ENCODE peak calls at places on chromosomes 5 and 9, in five cellular contexts. One of them, this sample, is unnamed.
A peak's percentile ranks its signal among the peaks of the same experiment; 100 is the strongest.

GRCh38 chr5:174448662-174449061 is 275.7 kb upstream of the MSX2 start:
- DNase-seq in K562: no peak
- DNase-seq in HCT116: no peak
- DNase-seq in SK-N-SH: no peak
- DNase-seq in HepG2: no peak
- DNase-seq in this sample: no peak

GRCh38 chr9:107636596-107637405 is 147.2 kb upstream of the KLF4 start:
- DNase-seq in HepG2: no peak
- DNase-seq in HCT116: no peak
- DNase-seq in SK-N-SH: no peak
- DNase-seq in K562: no peak
- DNase-seq in this sample: no peak

GRCh38 chr9:24698864-24699518 is 153.3 kb upstream of the IZUMO3 start:
- DNase-seq in K562: no peak
- DNase-seq in SK-N-SH: no peak
- DNase-seq in HCT116: no peak
- DNase-seq in HepG2: no peak
- DNase-seq in this sample: no peak

GRCh38 chr5:177469061-177469628 is 4.3 kb downstream of the DBN1 start:
- DNase-seq in SK-N-SH: peak; percentile 55
- DNase-seq in HepG2: no peak
- DNase-seq in K562: peak; percentile 43
- DNase-seq in HCT116: no peak
- DNase-seq in this sample: no peak

GRCh38 chr5:69099302-69099701 is 5.5 kb downstream of the SLC30A5 start:
- DNase-seq in HepG2: no peak
- DNase-seq in SK-N-SH: no peak
- DNase-seq in HCT116: no peak
- DNase-seq in K562: no peak
- DNase-seq in this sample: no peak

GRCh38 chr5:60960591-60960990 is 15.6 kb downstream of the NDUFAF2 start:
- DNase-seq in HepG2: no peak
- DNase-seq in K562: peak; percentile 23
- DNase-seq in HCT116: peak; percentile 6
- DNase-seq in SK-N-SH: peak; percentile 23
- DNase-seq in this sample: no peak

GRCh38 chr9:71483457-71483856 is 284.9 kb downstream of the CEMIP2 start:
- DNase-seq in HCT116: no peak
- DNase-seq in K562: no peak
- DNase-seq in SK-N-SH: no peak
- DNase-seq in HepG2: no peak
- DNase-seq in this sample: no peak

GRCh38 chr9:134769084-134769455 is 111.5 kb upstream of the FCN2 start:
- DNase-seq in HepG2: no peak
- DNase-seq in SK-N-SH: peak; percentile 60
- DNase-seq in K562: no peak
- DNase-seq in HCT116: no peak
- DNase-seq in this sample: no peak

GRCh38 chr9:135673941-135674340 is 10.8 kb downstream of the LCN9 start:
- DNase-seq in HepG2: no peak
- DNase-seq in SK-N-SH: no peak
- DNase-seq in K562: no peak
- DNase-seq in HCT116: no peak
- DNase-seq in this sample: no peak

GRCh38 chr5:6700074-6700685 is 13.1 kb upstream of the TENT4A start:
- DNase-seq in HCT116: no peak
- DNase-seq in HepG2: no peak
- DNase-seq in K562: no peak
- DNase-seq in SK-N-SH: no peak
- DNase-seq in this sample: no peak

GRCh38 chr5:83360573-83360972 is 111.0 kb upstream of the VCAN start:
- DNase-seq in HepG2: no peak
- DNase-seq in K562: peak; percentile 39
- DNase-seq in HCT116: peak; percentile 51
- DNase-seq in SK-N-SH: no peak
- DNase-seq in this sample: no peak

GRCh38 chr9:68552700-68553099 is 12.0 kb upstream of the TMEM252 start:
- DNase-seq in SK-N-SH: no peak
- DNase-seq in K562: no peak
- DNase-seq in HepG2: no peak
- DNase-seq in HCT116: no peak
- DNase-seq in this sample: no peak

GRCh38 chr5:140977003-140977402 is 10.7 kb downstream of the PCDHAC2 start:
- DNase-seq in HepG2: no peak
- DNase-seq in K562: no peak
- DNase-seq in SK-N-SH: no peak
- DNase-seq in HCT116: no peak
- DNase-seq in this sample: no peak

GRCh38 chr9:18824095-18824666 is 208.8 kb downstream of the SAXO1 start:
- DNase-seq in HepG2: peak; percentile 19
- DNase-seq in HCT116: no peak
- DNase-seq in K562: no peak
- DNase-seq in SK-N-SH: peak; percentile 10
- DNase-seq in this sample: no peak

GRCh38 chr9:87350915-87351314 is 146.8 kb upstream of the DAPK1 start:
- DNase-seq in HepG2: no peak
- DNase-seq in K562: no peak
- DNase-seq in SK-N-SH: no peak
- DNase-seq in HCT116: no peak
- DNase-seq in this sample: no peak

GRCh38 chr9:88072831-88073365 is 65.4 kb downstream of the SPATA31C2 start:
- DNase-seq in SK-N-SH: no peak
- DNase-seq in HepG2: no peak
- DNase-seq in HCT116: no peak
- DNase-seq in K562: no peak
- DNase-seq in this sample: no peak

GRCh38 chr5:120779674-120780073 is 315.6 kb downstream of the PRR16 start:
- DNase-seq in K562: no peak
- DNase-seq in HepG2: no peak
- DNase-seq in HCT116: no peak
- DNase-seq in SK-N-SH: no peak
- DNase-seq in this sample: no peak

GRCh38 chr9:135671591-135672041 is 8.5 kb downstream of the LCN9 start:
- DNase-seq in HepG2: no peak
- DNase-seq in HCT116: no peak
- DNase-seq in SK-N-SH: peak; percentile 72
- DNase-seq in K562: peak; percentile 58
- DNase-seq in this sample: peak; percentile 86

GRCh38 chr5:116272281-116272941 is 187.6 kb downstream of the COMMD10 start:
- DNase-seq in K562: no peak
- DNase-seq in HepG2: no peak
- DNase-seq in SK-N-SH: no peak
- DNase-seq in HCT116: no peak
- DNase-seq in this sample: no peak

GRCh38 chr9:75046725-75047345 is 18.7 kb upstream of the CARNMT1 start:
- DNase-seq in SK-N-SH: no peak
- DNase-seq in HCT116: no peak
- DNase-seq in K562: no peak
- DNase-seq in HepG2: no peak
- DNase-seq in this sample: no peak

GRCh38 chr5:71922584-71923106 is 184.6 kb upstream of the MAP1B start:
- DNase-seq in HepG2: peak; percentile 3
- DNase-seq in SK-N-SH: no peak
- DNase-seq in K562: no peak
- DNase-seq in HCT116: peak; percentile 85
- DNase-seq in this sample: peak; percentile 50

GRCh38 chr9:86122309-86122708 is 23.0 kb upstream of the GOLM1 start:
- DNase-seq in HepG2: peak; percentile 9
- DNase-seq in K562: no peak
- DNase-seq in HCT116: no peak
- DNase-seq in SK-N-SH: no peak
- DNase-seq in this sample: no peak

GRCh38 chr5:80090884-80091166 is 55.7 kb downstream of the THBS4 start:
- DNase-seq in SK-N-SH: no peak
- DNase-seq in K562: no peak
- DNase-seq in HCT116: no peak
- DNase-seq in HepG2: peak; percentile 18
- DNase-seq in this sample: no peak

GRCh38 chr9:35211854-35212253 is 50.0 kb downstream of the UNC13B start:
- DNase-seq in SK-N-SH: no peak
- DNase-seq in HepG2: no peak
- DNase-seq in K562: no peak
- DNase-seq in HCT116: no peak
- DNase-seq in this sample: no peak

GRCh38 chr5:100746730-100747129 is 156.4 kb downstream of the ST8SIA4 start:
- DNase-seq in HCT116: no peak
- DNase-seq in HepG2: no peak
- DNase-seq in K562: no peak
- DNase-seq in SK-N-SH: no peak
- DNase-seq in this sample: no peak

GRCh38 chr9:129421371-129421770 is 199.5 kb downstream of the C9orf50 start:
- DNase-seq in HepG2: no peak
- DNase-seq in K562: no peak
- DNase-seq in SK-N-SH: no peak
- DNase-seq in HCT116: no peak
- DNase-seq in this sample: no peak

GRCh38 chr9:124660341-124660801 is 110.7 kb downstream of the NR6A1 start:
- DNase-seq in HCT116: no peak
- DNase-seq in SK-N-SH: peak; percentile 22
- DNase-seq in K562: no peak
- DNase-seq in HepG2: peak; percentile 36
- DNase-seq in this sample: no peak

GRCh38 chr5:149018909-149019443 is 43.9 kb downstream of the SH3TC2 start:
- DNase-seq in HepG2: no peak
- DNase-seq in SK-N-SH: no peak
- DNase-seq in HCT116: no peak
- DNase-seq in K562: no peak
- DNase-seq in this sample: no peak

GRCh38 chr5:59790399-59791130 is 103.0 kb downstream of the PDE4D start:
- DNase-seq in HepG2: no peak
- DNase-seq in SK-N-SH: no peak
- DNase-seq in K562: no peak
- DNase-seq in HCT116: no peak
- DNase-seq in this sample: no peak

GRCh38 chr9:136160939-136161610 is 42.4 kb upstream of the TMEM250 start:
- DNase-seq in HCT116: no peak
- DNase-seq in K562: no peak
- DNase-seq in SK-N-SH: no peak
- DNase-seq in HepG2: no peak
- DNase-seq in this sample: peak; percentile 40

GRCh38 chr9:128818839-128819715 is 777 bp downstream of the ENDOG start:
- DNase-seq in HCT116: no peak
- DNase-seq in K562: peak; percentile 43
- DNase-seq in SK-N-SH: peak; percentile 67
- DNase-seq in HepG2: no peak
- DNase-seq in this sample: no peak

GRCh38 chr5:78778538-78778937 is 130.0 kb upstream of the LHFPL2 start:
- DNase-seq in SK-N-SH: no peak
- DNase-seq in K562: no peak
- DNase-seq in HepG2: no peak
- DNase-seq in HCT116: no peak
- DNase-seq in this sample: no peak

DNA sequence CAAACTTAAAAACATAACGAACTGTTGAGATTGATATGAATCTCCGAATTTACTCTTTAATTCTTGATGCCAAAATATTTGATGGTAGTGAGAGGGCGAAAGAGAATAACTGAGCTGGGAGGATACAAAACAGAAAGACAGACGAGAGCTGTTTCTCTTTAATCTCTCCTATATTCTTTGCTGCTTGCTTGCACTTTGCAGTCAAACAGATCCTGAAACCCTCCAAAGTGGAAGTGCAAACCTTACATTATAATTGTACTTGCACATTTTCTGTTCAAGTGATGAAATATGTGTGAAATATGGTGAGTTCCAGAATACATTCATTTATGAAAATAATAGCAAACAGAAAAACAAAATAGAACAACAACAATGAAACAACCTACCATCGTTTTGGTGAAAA is 63.8 kb downstream of the PAM start:
- DNase-seq in HepG2: no peak
- DNase-seq in HCT116: no peak
- DNase-seq in SK-N-SH: no peak
- DNase-seq in K562: no peak
- DNase-seq in this sample: no peak
- H3K4me2 ChIP-seq in HepG2: no peak overlapping the region
- H3K4me2 ChIP-seq in HCT116: no peak overlapping the region
- H3K4me2 ChIP-seq in SK-N-SH: no peak overlapping the region
- H3K4me2 ChIP-seq in K562: no peak overlapping the region
- H3K4me2 ChIP-seq in this sample: no peak overlapping the region

GRCh38 chr5:163459465-163459887 is 426 bp downstream of the NUDCD2 start:
- DNase-seq in HepG2: peak; percentile 54
- DNase-seq in K562: no peak
- DNase-seq in HCT116: no peak
- DNase-seq in SK-N-SH: no peak
- DNase-seq in this sample: no peak
- TF ChIP-seq SIN3A in HepG2: no peak
- TF ChIP-seq SIN3A in K562: no peak
- TF ChIP-seq SIN3A in HCT116: no peak
- TF ChIP-seq SIN3A in SK-N-SH: no peak
- TF ChIP-seq SIN3A in this sample: peak; percentile 41

DNA sequence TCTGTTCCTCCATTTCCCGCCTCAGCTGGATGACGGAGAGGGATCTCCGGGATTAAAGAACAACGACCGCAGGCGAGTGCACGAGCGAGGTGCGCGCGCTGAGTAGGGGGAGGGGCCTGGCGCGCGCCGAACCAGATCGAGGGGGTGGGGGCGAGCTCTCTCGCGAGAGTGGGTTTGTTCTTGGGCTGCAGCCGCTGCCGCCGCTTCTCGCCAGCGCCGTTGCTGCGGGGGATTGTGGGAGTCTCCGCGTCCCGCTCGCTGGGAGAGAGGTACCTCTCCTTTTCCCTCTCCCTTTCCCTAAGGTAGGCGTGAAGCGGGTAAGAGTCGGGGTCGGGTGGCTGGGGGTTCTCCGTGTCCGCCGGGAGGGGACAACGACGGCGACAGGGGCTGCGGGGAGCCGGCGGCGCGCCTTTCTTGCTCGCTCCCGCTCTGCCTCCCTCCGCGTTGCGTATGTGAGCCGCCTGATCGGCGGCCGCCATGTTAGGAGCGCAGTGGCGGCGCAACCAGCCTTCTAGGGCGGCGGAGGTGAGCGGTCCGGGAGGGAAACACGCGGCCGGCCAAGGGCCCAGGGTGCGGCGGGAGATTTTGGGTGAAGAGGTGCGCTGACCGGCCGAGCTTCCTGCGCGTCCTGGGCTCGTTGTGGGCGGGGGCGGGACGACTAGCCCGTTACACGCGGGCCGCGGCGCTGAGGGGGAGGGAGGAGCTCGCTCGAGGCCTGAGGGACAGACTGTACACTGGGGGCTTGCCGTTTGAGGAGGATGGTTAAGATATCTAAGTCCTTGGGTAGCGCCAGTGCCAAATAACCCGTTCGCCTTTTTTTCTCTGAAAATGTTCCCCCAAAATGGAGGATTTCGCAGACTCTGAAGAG is at the start of gene MATR3:
- DNase-seq in SK-N-SH: peak; percentile 97
- DNase-seq in K562: peak; percentile 94
- DNase-seq in HCT116: peak; percentile 91
- DNase-seq in HepG2: peak; percentile 89
- DNase-seq in this sample: peak; percentile 95
- H3K4me2 ChIP-seq in SK-N-SH: peak within 1 kb of the TSS; percentile 76
- H3K4me2 ChIP-seq in K562: peak within 1 kb of the TSS; percentile 96
- H3K4me2 ChIP-seq in HCT116: peak within 1 kb of the TSS; percentile 67
- H3K4me2 ChIP-seq in HepG2: peak within 1 kb of the TSS; percentile 93
- H3K4me2 ChIP-seq in this sample: peak within 1 kb of the TSS; percentile 67

DNA sequence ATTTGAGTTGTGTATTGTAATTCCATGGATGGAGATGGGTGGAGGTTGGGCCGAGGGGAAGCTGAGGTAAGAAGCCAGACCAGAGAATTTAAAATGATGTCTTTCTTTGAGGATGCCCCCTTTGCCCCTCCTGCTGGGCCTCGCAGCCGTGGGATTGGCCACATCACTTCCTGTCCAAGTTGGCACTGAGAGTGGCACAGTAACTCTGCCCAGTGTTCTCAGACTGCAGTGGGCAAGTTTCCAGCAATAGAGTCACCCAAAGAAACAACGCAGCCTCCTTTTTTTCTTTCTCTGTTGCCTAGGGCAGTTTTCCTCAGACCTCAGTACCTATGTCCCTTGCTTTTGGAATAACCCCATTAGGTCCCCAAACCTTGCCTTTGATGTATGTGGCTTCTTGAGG is 306.6 kb upstream of the DMRT1 start:
- DNase-seq in SK-N-SH: no peak
- DNase-seq in K562: no peak
- DNase-seq in HCT116: no peak
- DNase-seq in HepG2: no peak
- DNase-seq in this sample: no peak
- TF ChIP-seq SIN3A in SK-N-SH: no peak
- TF ChIP-seq SIN3A in K562: no peak
- TF ChIP-seq SIN3A in HCT116: no peak
- TF ChIP-seq SIN3A in HepG2: no peak
- TF ChIP-seq SIN3A in this sample: no peak